ENCODE peak calls at places on chromosome 14, in five cellular contexts. G is suprapubic skin, I is HCT116, D is breast epithelium, C is fibroblast of lung. Q is an unnamed sample.
A peak's percentile ranks its signal among the peaks of the same experiment; 100 is the strongest.

GRCh38 chr14:32611752-32612151 is 282.7 kb downstream of the AKAP6 start:
- DNase-seq in G (no peak), I (no peak), D (no peak), C (peak; percentile 93), Q (no peak)

GRCh38 chr14:20512139-20512905 is 7.0 kb downstream of the RNASE10 start:
- DNase-seq in G (no peak), I (no peak), D (no peak), C (no peak), Q (no peak)

GRCh38 chr14:96747006-96747405 is 50.2 kb upstream of the VRK1 start:
- DNase-seq in G (no peak), I (no peak), D (no peak), C (no peak), Q (no peak)

GRCh38 chr14:26866741-26867140 is 268.9 kb upstream of the NOVA1 start:
- DNase-seq in G (no peak), I (no peak), D (no peak), C (no peak), Q (no peak)

GRCh38 chr14:33884916-33885315 is 66.0 kb downstream of the EGLN3 start:
- DNase-seq in G (no peak), I (no peak), D (no peak), C (no peak), Q (no peak)

GRCh38 chr14:101480022-101480746 is 81.1 kb upstream of the DIO3 start:
- DNase-seq in G (peak; percentile 20), I (no peak), D (no peak), C (no peak), Q (no peak)

GRCh38 chr14:75119056-75119455 is 7.8 kb downstream of the NEK9 start:
- DNase-seq in G (no peak), I (no peak), D (no peak), C (peak; percentile 24), Q (no peak)

GRCh38 chr14:88628033-88628432 is 65.2 kb downstream of the ZC3H14 start:
- DNase-seq in G (no peak), I (no peak), D (no peak), C (no peak), Q (no peak)

GRCh38 chr14:72723741-72724530 is 170.0 kb downstream of the DPF3 start:
- DNase-seq in G (no peak), I (no peak), D (no peak), C (no peak), Q (no peak)

GRCh38 chr14:77032483-77032853 is 4.0 kb upstream of the IRF2BPL start:
- DNase-seq in G (no peak), I (no peak), D (no peak), C (no peak), Q (no peak)

GRCh38 chr14:83467811-83468210 is 1934.2 kb upstream of the SEL1L start:
- DNase-seq in G (no peak), I (no peak), D (no peak), C (peak; percentile 8), Q (no peak)

GRCh38 chr14:74671789-74672188 is 41.1 kb downstream of the AREL1 start:
- DNase-seq in G (no peak), I (no peak), D (peak; percentile 55), C (peak; percentile 87), Q (no peak)

GRCh38 chr14:71684323-71684722 is 247.9 kb upstream of the RGS6 start:
- DNase-seq in G (no peak), I (no peak), D (no peak), C (no peak), Q (no peak)

GRCh38 chr14:69355955-69356321 is 42.2 kb downstream of the ERH start:
- DNase-seq in G (no peak), I (no peak), D (peak; percentile 40), C (peak; percentile 84), Q (no peak)

GRCh38 chr14:26719514-26719913 is 121.7 kb upstream of the NOVA1 start:
- DNase-seq in G (no peak), I (no peak), D (no peak), C (peak; percentile 83), Q (no peak)

GRCh38 chr14:25396128-25396527 is 346.2 kb upstream of the STXBP6 start:
- DNase-seq in G (no peak), I (no peak), D (no peak), C (peak; percentile 7), Q (no peak)

GRCh38 chr14:101235042-101235871 is 326.0 kb upstream of the DIO3 start:
- DNase-seq in G (peak; percentile 78), I (peak; percentile 26), D (no peak), C (peak; percentile 34), Q (no peak)

GRCh38 chr14:105466491-105467248 is 8.0 kb upstream of the CRIP2 start:
- DNase-seq in G (no peak), I (no peak), D (peak; percentile 34), C (no peak), Q (no peak)

GRCh38 chr14:69346710-69347109 is 51.4 kb downstream of the ERH start:
- DNase-seq in G (no peak), I (no peak), D (no peak), C (peak; percentile 6), Q (no peak)

GRCh38 chr14:102774391-102775153 is 2.7 kb upstream of the TRAF3 start:
- DNase-seq in G (no peak), I (no peak), D (no peak), C (peak; percentile 76), Q (peak; percentile 65)

GRCh38 chr14:85002846-85003245 is 527.1 kb upstream of the FLRT2 start:
- DNase-seq in G (no peak), I (no peak), D (no peak), C (no peak), Q (no peak)

GRCh38 chr14:92959189-92959531 is 36.2 kb downstream of the CHGA start:
- DNase-seq in G (no peak), I (no peak), D (no peak), C (no peak), Q (no peak)

GRCh38 chr14:91753501-91754128 is 21.7 kb upstream of the CATSPERB start:
- DNase-seq in G (no peak), I (no peak), D (no peak), C (no peak), Q (no peak)

GRCh38 chr14:89773644-89774316 is 180.8 kb downstream of the EFCAB11 start:
- DNase-seq in G (no peak), I (no peak), D (no peak), C (peak; percentile 76), Q (peak; percentile 54)

GRCh38 chr14:56127156-56127555 is 8.9 kb downstream of the PELI2 start:
- DNase-seq in G (no peak), I (no peak), D (no peak), C (no peak), Q (no peak)

GRCh38 chr14:58749066-58749669 is 111.4 kb downstream of the DACT1 start:
- DNase-seq in G (no peak), I (peak; percentile 76), D (no peak), C (peak; percentile 99), Q (no peak)

GRCh38 chr14:99560946-99561683 is 42.9 kb downstream of the CCDC85C start:
- DNase-seq in G (no peak), I (no peak), D (peak; percentile 70), C (no peak), Q (no peak)

GRCh38 chr14:99556134-99556791 is 47.7 kb downstream of the CCDC85C start:
- DNase-seq in G (no peak), I (no peak), D (no peak), C (no peak), Q (no peak)

GRCh38 chr14:99561827-99562226 is 42.2 kb downstream of the CCDC85C start:
- DNase-seq in G (no peak), I (no peak), D (peak; percentile 71), C (no peak), Q (no peak)

GRCh38 chr14:99560403-99560802 is 43.6 kb downstream of the CCDC85C start:
- DNase-seq in G (no peak), I (no peak), D (no peak), C (no peak), Q (no peak)

DNA sequence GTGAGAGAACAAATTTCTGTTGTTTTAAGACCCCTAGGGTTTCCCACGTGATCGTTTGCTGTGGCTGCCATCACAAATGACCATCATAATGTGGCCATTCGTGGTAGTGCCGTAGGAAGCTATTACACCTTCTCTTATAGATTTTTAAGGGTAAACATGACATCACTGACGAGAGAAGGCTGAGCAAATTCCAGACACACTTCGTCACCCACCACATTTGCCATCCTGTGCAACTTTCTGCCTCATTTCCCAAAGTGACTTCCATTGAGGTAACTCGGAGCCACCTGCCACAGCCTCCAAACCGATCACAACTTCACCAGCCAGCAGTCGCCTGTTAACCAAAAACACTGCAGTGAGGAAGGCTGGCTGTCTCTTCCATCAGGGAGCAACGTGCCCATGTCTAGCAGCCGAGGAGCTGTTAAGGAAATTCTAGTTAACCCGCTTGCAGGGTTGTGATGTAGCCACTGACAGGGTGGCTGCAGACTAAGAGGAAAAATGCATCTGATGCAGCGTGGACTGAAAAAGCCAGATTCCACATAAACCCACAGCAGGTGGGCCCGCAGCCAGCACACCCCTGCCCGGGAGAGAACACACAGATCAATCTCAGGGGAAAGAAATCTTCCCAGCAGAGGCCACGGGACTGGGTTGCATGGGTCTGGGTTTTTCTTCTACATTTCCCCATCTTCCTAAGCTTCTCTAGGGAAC is 44.6 kb downstream of the CCDC85C start:
- DNase-seq in G (no peak), I (no peak), D (no peak), C (peak; percentile 82), Q (no peak)
- H3K4me1 ChIP-seq in G (peaks cover 45% of the 10 kb centered on the region), I (peaks cover 20% of the 10 kb centered on the region), D (peaks cover 6% of the 10 kb centered on the region), C (no peaks in the 10 kb centered on the region), Q (no peaks in the 10 kb centered on the region)

DNA sequence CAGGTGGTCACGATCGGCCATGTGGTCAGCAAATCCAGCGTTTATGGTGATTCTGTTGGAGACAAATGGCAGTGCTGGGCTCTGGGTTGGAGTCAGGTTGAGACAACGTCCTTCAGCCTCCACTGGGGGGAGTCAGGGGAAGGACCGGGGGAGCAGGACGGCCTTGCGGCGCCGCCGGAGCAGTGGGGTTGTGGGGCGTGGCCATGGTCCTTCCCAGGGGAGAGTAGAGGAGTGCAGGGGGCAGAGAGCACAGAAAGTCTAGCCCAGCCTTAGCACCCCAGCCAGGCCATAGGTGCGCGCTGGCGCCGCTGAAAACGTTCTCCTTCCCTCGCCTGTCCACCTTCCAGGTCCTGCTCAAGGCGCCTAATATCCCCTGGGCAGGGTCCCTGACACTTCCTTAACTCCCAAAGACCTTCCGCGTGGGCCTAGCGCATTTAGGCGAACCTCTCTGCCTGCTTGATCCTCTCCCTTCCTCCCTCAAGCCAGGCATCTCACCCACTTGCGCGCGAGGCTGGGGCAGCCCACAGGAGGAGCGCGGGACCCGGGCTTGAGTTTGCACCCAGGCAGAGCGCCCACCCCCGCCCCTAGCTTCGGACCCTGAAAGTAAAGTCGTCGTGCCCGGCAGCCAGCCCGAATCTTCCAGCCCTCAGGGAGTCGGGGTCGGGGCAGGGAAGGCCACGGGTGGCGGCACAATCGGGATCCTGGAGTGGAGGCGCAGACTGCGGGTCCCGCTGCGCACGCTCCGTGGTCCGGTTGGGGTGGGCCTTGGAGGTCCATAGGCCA is 3.1 kb upstream of the KIF26A start:
- DNase-seq in G (peak; percentile 79), I (no peak), D (no peak), C (peak; percentile 6), Q (no peak)
- TF ChIP-seq CTCF in G (no peak), I (no peak), D (no peak), C (no peak), Q (no peak)

GRCh38 chr14:50932159-50932558 is 12.1 kb downstream of the PYGL start:
- DNase-seq in G (no peak), I (no peak), D (no peak), C (no peak), Q (no peak)
- H3K4me1 ChIP-seq in G (peaks cover 9% of the 10 kb centered on the region), I (no peaks in the 10 kb centered on the region), D (no peaks in the 10 kb centered on the region), C (peaks cover 4% of the 10 kb centered on the region), Q (no peaks in the 10 kb centered on the region)

DNA sequence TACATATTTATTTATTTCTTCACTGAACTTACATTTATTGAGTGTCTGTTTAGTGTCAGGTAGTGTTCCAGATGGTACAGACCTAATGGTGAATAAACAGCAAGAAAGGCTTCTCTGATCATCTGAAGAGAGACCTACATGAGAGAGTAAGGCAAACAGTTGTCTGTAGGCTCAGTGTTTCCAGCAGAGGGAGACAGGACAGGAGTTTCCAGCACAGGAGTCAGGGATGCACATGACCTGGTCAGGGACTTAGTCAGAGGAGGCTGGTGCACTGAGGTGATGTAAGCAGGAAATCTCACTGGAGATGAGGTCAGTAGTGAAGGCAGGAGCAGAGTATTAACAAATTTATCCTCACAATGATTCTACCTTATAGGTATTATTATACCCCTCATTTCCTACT is 233.2 kb downstream of the MDGA2 start:
- DNase-seq in G (no peak), I (peak; percentile 37), D (no peak), C (peak; percentile 73), Q (no peak)
- TF ChIP-seq CTCF in G (no peak), I (peak; percentile 16), D (no peak), C (no peak), Q (no peak)